ENCODE peak calls at places on chromosome 1, in eight cellular contexts. One of them, this sample, is unnamed.
A peak's percentile ranks its signal among the peaks of the same experiment; 100 is the strongest.

GRCh38 chr1:47972864-47973437 is 24.2 kb downstream of the TRABD2B start:
- DNase-seq in psoas muscle: no peak
- DNase-seq in IMR-90: no peak
- DNase-seq in RWPE1: no peak
- DNase-seq in transverse colon: no peak
- DNase-seq in MM.1S: no peak
- DNase-seq in GM23248: no peak
- DNase-seq in GM23338: no peak
- DNase-seq in this sample: no peak

GRCh38 chr1:184002071-184002470 is 35.5 kb downstream of the COLGALT2 start:
- DNase-seq in psoas muscle: no peak
- DNase-seq in IMR-90: peak; percentile 95
- DNase-seq in RWPE1: peak; percentile 45
- DNase-seq in transverse colon: no peak
- DNase-seq in MM.1S: no peak
- DNase-seq in GM23248: peak; percentile 92
- DNase-seq in GM23338: no peak
- DNase-seq in this sample: peak; percentile 61

GRCh38 chr1:7902478-7903084 is 38.1 kb downstream of the TNFRSF9 start:
- DNase-seq in psoas muscle: peak; percentile 65
- DNase-seq in IMR-90: peak; percentile 70
- DNase-seq in RWPE1: peak; percentile 76
- DNase-seq in transverse colon: peak; percentile 54
- DNase-seq in MM.1S: peak; percentile 43
- DNase-seq in GM23248: peak; percentile 80
- DNase-seq in GM23338: peak; percentile 96
- DNase-seq in this sample: peak; percentile 13

GRCh38 chr1:165381745-165382530 is 25.4 kb upstream of the LMX1A start:
- DNase-seq in psoas muscle: no peak
- DNase-seq in IMR-90: no peak
- DNase-seq in RWPE1: no peak
- DNase-seq in transverse colon: no peak
- DNase-seq in MM.1S: no peak
- DNase-seq in GM23248: peak; percentile 89
- DNase-seq in GM23338: no peak
- DNase-seq in this sample: no peak

GRCh38 chr1:53600486-53600885 is 138.5 kb downstream of the GLIS1 start:
- DNase-seq in psoas muscle: peak; percentile 2
- DNase-seq in IMR-90: no peak
- DNase-seq in RWPE1: no peak
- DNase-seq in transverse colon: peak; percentile 31
- DNase-seq in MM.1S: peak; percentile 95
- DNase-seq in GM23248: no peak
- DNase-seq in GM23338: no peak
- DNase-seq in this sample: no peak

GRCh38 chr1:48793863-48794262 is 17.2 kb upstream of the BEND5 start:
- DNase-seq in psoas muscle: no peak
- DNase-seq in IMR-90: no peak
- DNase-seq in RWPE1: no peak
- DNase-seq in transverse colon: no peak
- DNase-seq in MM.1S: peak; percentile 41
- DNase-seq in GM23248: no peak
- DNase-seq in GM23338: peak; percentile 17
- DNase-seq in this sample: no peak

GRCh38 chr1:146032613-146033219 is 11.2 kb upstream of the HJV start:
- DNase-seq in psoas muscle: no peak
- DNase-seq in IMR-90: peak; percentile 47
- DNase-seq in RWPE1: no peak
- DNase-seq in transverse colon: no peak
- DNase-seq in MM.1S: peak; percentile 78
- DNase-seq in GM23248: peak; percentile 70
- DNase-seq in GM23338: peak; percentile 58
- DNase-seq in this sample: no peak

GRCh38 chr1:27605796-27606707 is 2.1 kb upstream of the AHDC1 start:
- DNase-seq in psoas muscle: no peak
- DNase-seq in IMR-90: peak; percentile 63
- DNase-seq in RWPE1: peak; percentile 42
- DNase-seq in transverse colon: peak; percentile 52
- DNase-seq in MM.1S: peak; percentile 48
- DNase-seq in GM23248: peak; percentile 76
- DNase-seq in GM23338: peak; percentile 89
- DNase-seq in this sample: peak; percentile 22

GRCh38 chr1:32249831-32250525 is 1.1 kb upstream of the LCK start:
- DNase-seq in psoas muscle: peak; percentile 72
- DNase-seq in IMR-90: peak; percentile 46
- DNase-seq in RWPE1: peak; percentile 59
- DNase-seq in transverse colon: peak; percentile 79
- DNase-seq in MM.1S: peak; percentile 97
- DNase-seq in GM23248: no peak
- DNase-seq in GM23338: no peak
- DNase-seq in this sample: no peak

GRCh38 chr1:2949966-2950925 is 71.0 kb upstream of the ACTRT2 start:
- DNase-seq in psoas muscle: peak; percentile 30
- DNase-seq in IMR-90: no peak
- DNase-seq in RWPE1: no peak
- DNase-seq in transverse colon: no peak
- DNase-seq in MM.1S: no peak
- DNase-seq in GM23248: no peak
- DNase-seq in GM23338: no peak
- DNase-seq in this sample: no peak

GRCh38 chr1:16433066-16433465 is 4.2 kb downstream of the SPATA21 start:
- DNase-seq in psoas muscle: no peak
- DNase-seq in IMR-90: no peak
- DNase-seq in RWPE1: no peak
- DNase-seq in transverse colon: no peak
- DNase-seq in MM.1S: no peak
- DNase-seq in GM23248: no peak
- DNase-seq in GM23338: no peak
- DNase-seq in this sample: no peak

GRCh38 chr1:227131193-227131592 is 187.1 kb downstream of the CDC42BPA start:
- DNase-seq in psoas muscle: no peak
- DNase-seq in IMR-90: peak; percentile 54
- DNase-seq in RWPE1: peak; percentile 52
- DNase-seq in transverse colon: no peak
- DNase-seq in MM.1S: peak; percentile 50
- DNase-seq in GM23248: peak; percentile 77
- DNase-seq in GM23338: peak; percentile 49
- DNase-seq in this sample: no peak
- H3K27ac ChIP-seq in psoas muscle: no peak overlapping the region
- H3K27ac ChIP-seq in IMR-90: no peak overlapping the region
- H3K27ac ChIP-seq in RWPE1: no peak overlapping the region
- H3K27ac ChIP-seq in transverse colon: no peak overlapping the region
- H3K27ac ChIP-seq in MM.1S: no peak overlapping the region
- H3K27ac ChIP-seq in GM23248: no peak overlapping the region
- H3K27ac ChIP-seq in GM23338: no peak overlapping the region
- H3K27ac ChIP-seq in this sample: no peak overlapping the region

GRCh38 chr1:24503003-24503751 is 541 bp downstream of the RCAN3 start:
- DNase-seq in psoas muscle: no peak
- DNase-seq in IMR-90: no peak
- DNase-seq in RWPE1: peak; percentile 32
- DNase-seq in transverse colon: peak; percentile 38
- DNase-seq in MM.1S: peak; percentile 17
- DNase-seq in GM23248: no peak
- DNase-seq in GM23338: peak; percentile 45
- DNase-seq in this sample: no peak
- H3K27ac ChIP-seq in psoas muscle: peak overlapping the region; percentile 32
- H3K27ac ChIP-seq in IMR-90: no peak overlapping the region
- H3K27ac ChIP-seq in RWPE1: peak overlapping the region; percentile 82
- H3K27ac ChIP-seq in transverse colon: peak overlapping the region; percentile 93
- H3K27ac ChIP-seq in MM.1S: no peak overlapping the region
- H3K27ac ChIP-seq in GM23248: no peak overlapping the region
- H3K27ac ChIP-seq in GM23338: no peak overlapping the region
- H3K27ac ChIP-seq in this sample: peak overlapping the region; percentile 26

DNA sequence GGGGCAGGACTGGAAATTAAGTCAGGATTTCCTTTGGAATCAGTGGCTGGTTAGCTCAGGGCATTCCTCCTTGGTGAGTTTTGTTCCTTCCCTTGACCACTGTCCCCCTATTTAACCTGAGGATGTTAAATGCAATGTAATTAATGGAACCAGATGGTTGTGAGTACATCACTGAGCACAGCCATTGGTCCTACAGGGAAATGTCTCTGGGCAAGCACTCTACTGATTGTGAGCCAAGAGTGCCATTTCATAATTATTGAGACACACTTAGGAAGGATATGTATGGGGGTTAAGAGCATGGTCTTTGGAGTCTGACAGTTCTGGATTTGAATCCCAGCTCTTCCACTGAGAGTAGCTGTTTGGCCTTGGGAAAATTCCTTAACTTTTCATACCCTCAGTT is 74.4 kb downstream of the SPAG17 start:
- DNase-seq in psoas muscle: no peak
- DNase-seq in IMR-90: no peak
- DNase-seq in RWPE1: no peak
- DNase-seq in transverse colon: no peak
- DNase-seq in MM.1S: no peak
- DNase-seq in GM23248: no peak
- DNase-seq in GM23338: no peak
- DNase-seq in this sample: no peak
- H3K27ac ChIP-seq in psoas muscle: no peak overlapping the region
- H3K27ac ChIP-seq in IMR-90: no peak overlapping the region
- H3K27ac ChIP-seq in RWPE1: no peak overlapping the region
- H3K27ac ChIP-seq in transverse colon: no peak overlapping the region
- H3K27ac ChIP-seq in MM.1S: no peak overlapping the region
- H3K27ac ChIP-seq in GM23248: no peak overlapping the region
- H3K27ac ChIP-seq in GM23338: no peak overlapping the region
- H3K27ac ChIP-seq in this sample: no peak overlapping the region

DNA sequence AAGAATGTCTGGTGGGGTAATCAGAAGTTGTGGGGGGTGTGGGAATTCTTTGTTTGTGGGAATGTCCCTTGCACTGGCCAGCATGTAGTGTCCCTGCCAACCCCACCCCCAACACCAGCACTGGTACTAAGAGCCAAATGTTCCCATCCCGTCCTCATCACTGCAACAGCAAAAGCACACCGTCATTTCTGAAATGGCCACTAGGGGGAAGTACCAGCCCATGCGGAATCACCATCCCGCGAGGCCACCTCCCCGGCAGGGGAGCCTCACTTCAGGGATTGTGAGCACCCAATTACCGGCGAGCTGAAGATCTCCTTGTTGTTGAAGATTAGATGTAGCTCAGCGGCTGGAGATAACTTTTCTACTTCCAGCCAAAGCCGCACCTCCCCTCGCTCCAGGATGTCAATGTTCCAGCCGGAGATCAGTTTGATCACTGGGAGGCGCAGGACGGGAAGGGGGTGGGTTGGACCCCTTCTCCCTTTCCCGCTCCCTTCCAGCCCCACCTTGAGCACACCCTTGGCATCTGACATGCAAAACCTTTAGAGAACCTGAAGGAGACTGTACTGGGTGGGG is 41.0 kb downstream of the MYOM3 start:
- DNase-seq in psoas muscle: peak; percentile 85
- DNase-seq in IMR-90: peak; percentile 71
- DNase-seq in RWPE1: peak; percentile 91
- DNase-seq in transverse colon: peak; percentile 81
- DNase-seq in MM.1S: peak; percentile 79
- DNase-seq in GM23248: peak; percentile 87
- DNase-seq in GM23338: peak; percentile 92
- DNase-seq in this sample: peak; percentile 27
- H3K27ac ChIP-seq in psoas muscle: peak overlapping the region; percentile 1
- H3K27ac ChIP-seq in IMR-90: no peak overlapping the region
- H3K27ac ChIP-seq in RWPE1: peak overlapping the region; percentile 7
- H3K27ac ChIP-seq in transverse colon: no peak overlapping the region
- H3K27ac ChIP-seq in MM.1S: no peak overlapping the region
- H3K27ac ChIP-seq in GM23248: no peak overlapping the region
- H3K27ac ChIP-seq in GM23338: no peak overlapping the region
- H3K27ac ChIP-seq in this sample: no peak overlapping the region

This sample was measured in substantia nigra.